ENCODE peak calls at places on chromosomes 2 and 18, in six cellular contexts. E is RWPE1; J is AML-193; Q is stimulated activated CD4-positive, alpha-beta T cell treated with anti-CD3 and anti-CD28 coated beads, Interleukin-1b, Interleukin-23, amount 100 ng/mL, for 24 hours; S is CD4-positive, CD25-positive, alpha-beta regulatory T cell; B is COR-L47. T is an unnamed sample.

GRCh38 chr2:45342-46130 is 769 bp downstream of the FAM110C start:
- DNase-seq in E (no peak), J (no peak), Q (no peak), S (no peak), B (no peak), T (peak)

GRCh38 chr18:79600596-79600995 is 79.0 kb upstream of the CTDP1 start:
- DNase-seq in E (no peak), J (no peak), Q (no peak), S (no peak), B (no peak), T (no peak)

GRCh38 chr2:26685312-26685711 is 7.2 kb upstream of the KCNK3 start:
- DNase-seq in E (no peak), J (no peak), Q (no peak), S (no peak), B (no peak), T (no peak)

GRCh38 chr2:134224005-134224404 is 29.9 kb upstream of the MGAT5 start:
- DNase-seq in E (no peak), J (no peak), Q (no peak), S (no peak), B (no peak), T (no peak)

GRCh38 chr2:64143154-64144056 is 815 bp downstream of the PELI1 start:
- DNase-seq in E (peak), J (no peak), Q (peak), S (peak), B (peak), T (no peak)

GRCh38 chr2:3126171-3126685 is 251.4 kb downstream of the EIPR1 start:
- DNase-seq in E (no peak), J (no peak), Q (no peak), S (no peak), B (no peak), T (peak)

GRCh38 chr2:77608510-77608909 is 86.3 kb upstream of the LRRTM4 start:
- DNase-seq in E (no peak), J (no peak), Q (no peak), S (no peak), B (no peak), T (no peak)

GRCh38 chr2:74304332-74305148 is 38.7 kb downstream of the SLC4A5 start:
- DNase-seq in E (no peak), J (no peak), Q (no peak), S (no peak), B (no peak), T (no peak)

GRCh38 chr2:135796606-135797005 is 40.4 kb downstream of the LCT start:
- DNase-seq in E (no peak), J (no peak), Q (no peak), S (no peak), B (no peak), T (no peak)

GRCh38 chr2:72113847-72114692 is 33.6 kb downstream of the CYP26B1 start:
- DNase-seq in E (no peak), J (no peak), Q (no peak), S (no peak), B (no peak), T (peak)

GRCh38 chr2:232103140-232103737 is 141.7 kb downstream of the DIS3L2 start:
- DNase-seq in E (no peak), J (no peak), Q (no peak), S (no peak), B (no peak), T (no peak)

GRCh38 chr2:23545391-23545790 is 160.4 kb downstream of the KLHL29 start:
- DNase-seq in E (peak), J (peak), Q (no peak), S (no peak), B (no peak), T (no peak)

GRCh38 chr18:47484068-47484467 is 232.6 kb upstream of the SKOR2 start:
- DNase-seq in E (no peak), J (no peak), Q (no peak), S (no peak), B (no peak), T (no peak)

GRCh38 chr2:30310955-30311354 is 79.6 kb downstream of the LBH start:
- DNase-seq in E (no peak), J (no peak), Q (no peak), S (no peak), B (no peak), T (no peak)

T was measured in ecto neural progenitor cell.